ENCODE peak calls at places on chromosomes 4 and X, in seven cellular contexts. M is aorta, S is AG04450, A is GM12864, Z is neuronal stem cell, F is retinal pigment epithelial cell, D is OCI-LY7. P is an unnamed sample.

GRCh38 chr4:13626492-13627184 is 887 bp downstream of the BOD1L1 start:
- DNase-seq in S (no peak), M (no peak), Z (no peak), A (no peak), D (no peak), F (no peak), P (no peak)

GRCh38 chrX:25013593-25014365 is 2.0 kb downstream of the ARX start:
- DNase-seq in S (no peak), D (peak), Z (no peak), M (no peak), F (no peak), A (no peak), P (no peak)

GRCh38 chr4:15774020-15774420 is 4.1 kb upstream of the CD38 start:
- DNase-seq in M (no peak), S (no peak), Z (no peak), F (no peak), D (no peak), A (no peak), P (no peak)

GRCh38 chr4:20356565-20356964 is 104.9 kb downstream of the SLIT2 start:
- DNase-seq in D (no peak), F (peak), A (no peak), M (no peak), S (no peak), Z (peak), P (no peak)

GRCh38 chr4:169064281-169064680 is 54.2 kb upstream of the CBR4 start:
- DNase-seq in D (no peak), F (no peak), M (no peak), S (no peak), Z (no peak), A (no peak), P (no peak)

GRCh38 chr4:112058433-112058832 is 86.8 kb upstream of the FAM241A start:
- DNase-seq in Z (no peak), D (no peak), M (no peak), F (peak), S (no peak), A (no peak), P (no peak)

GRCh38 chr4:112214397-112215264 is 17.0 kb upstream of the AP1AR start:
- DNase-seq in S (no peak), D (peak), Z (no peak), M (no peak), F (no peak), A (no peak), P (no peak)

GRCh38 chrX:49197543-49198087 is 2.4 kb downstream of the SYP start:
- DNase-seq in M (peak), D (no peak), F (no peak), A (no peak), S (no peak), Z (no peak), P (no peak)

GRCh38 chr4:149999485-150000074 is 78.7 kb upstream of the DCLK2 start:
- DNase-seq in D (peak), M (no peak), Z (peak), F (no peak), S (peak), A (no peak), P (peak)

GRCh38 chrX:132810964-132811712 is 147.3 kb downstream of the HS6ST2 start:
- DNase-seq in M (no peak), D (no peak), S (no peak), F (no peak), A (no peak), Z (no peak), P (no peak)

GRCh38 chr4:152970102-152970820 is 34.1 kb downstream of the FHDC1 start:
- DNase-seq in D (no peak), A (no peak), S (no peak), Z (no peak), F (peak), M (no peak), P (peak)

GRCh38 chr4:104941661-104942062 is 205.0 kb upstream of the TET2 start:
- DNase-seq in F (peak), M (no peak), A (no peak), S (no peak), D (no peak), Z (no peak), P (no peak)

GRCh38 chr4:6855692-6856297 is 53.8 kb upstream of the TBC1D14 start:
- DNase-seq in Z (no peak), M (no peak), A (peak), S (peak), D (no peak), F (peak), P (peak)

GRCh38 chr4:10704050-10704810 is 19.7 kb upstream of the CLNK start:
- DNase-seq in F (no peak), M (no peak), A (no peak), S (no peak), Z (no peak), D (no peak), P (no peak)

GRCh38 chr4:36244257-36245084 is at the start of gene ARAP2:
- DNase-seq in S (no peak), D (peak), M (peak), A (no peak), F (peak), Z (peak), P (no peak)

GRCh38 chrX:111169141-111169540 is 73.2 kb downstream of the PAK3 start:
- DNase-seq in Z (no peak), S (no peak), D (no peak), A (no peak), F (no peak), M (no peak), P (no peak)

GRCh38 chr4:32140636-32141035 is 1420.5 kb downstream of the PCDH7 start:
- DNase-seq in M (no peak), A (no peak), D (no peak), F (peak), S (peak), Z (no peak), P (peak)

GRCh38 chrX:16573781-16574180 is 76.2 kb upstream of the S100G start:
- DNase-seq in M (no peak), D (no peak), A (no peak), S (no peak), Z (no peak), F (no peak), P (peak)

GRCh38 chrX:49106930-49107329 is 16.6 kb downstream of the GPKOW start:
- DNase-seq in M (no peak), Z (no peak), A (no peak), D (peak), S (peak), F (no peak), P (no peak)

GRCh38 chr4:53591372-53591892 is at the start of gene LNX1:
- DNase-seq in S (no peak), F (no peak), Z (no peak), M (no peak), D (no peak), A (no peak), P (no peak)

GRCh38 chr4:124713213-124713592 is 671 bp upstream of the ANKRD50 start:
- DNase-seq in M (peak), S (peak), D (peak), Z (no peak), A (no peak), F (peak), P (peak)

GRCh38 chr4:138291431-138291830 is 49.3 kb upstream of the SLC7A11 start:
- DNase-seq in F (no peak), D (no peak), A (no peak), M (no peak), S (no peak), Z (no peak), P (no peak)

GRCh38 chr4:138192113-138192512 is 50.0 kb downstream of the SLC7A11 start:
- DNase-seq in A (no peak), D (no peak), M (no peak), S (no peak), Z (no peak), F (no peak), P (no peak)

GRCh38 chr4:36363024-36363423 is 81.6 kb downstream of the DTHD1 start:
- DNase-seq in D (no peak), F (no peak), Z (no peak), M (no peak), S (no peak), A (no peak), P (no peak)

GRCh38 chrX:119692241-119693031 is 532 bp downstream of the SEPTIN6 start:
- DNase-seq in D (peak), S (no peak), Z (no peak), F (no peak), A (no peak), M (peak), P (no peak)

GRCh38 chrX:104335765-104336164 is 81.0 kb upstream of the ESX1 start:
- DNase-seq in Z (no peak), A (no peak), D (no peak), M (no peak), S (no peak), F (no peak), P (peak)

GRCh38 chr4:73684097-73684496 is 56.3 kb upstream of the CXCL8 start:
- DNase-seq in D (no peak), Z (no peak), M (no peak), F (peak), S (no peak), A (no peak), P (no peak)

GRCh38 chr4:72430050-72430449 is 139.0 kb downstream of the ADAMTS3 start:
- DNase-seq in D (no peak), F (no peak), M (no peak), Z (no peak), A (no peak), S (no peak), P (no peak)

GRCh38 chr4:184644553-184645307 is 4.5 kb downstream of the CASP3 start:
- DNase-seq in Z (no peak), M (no peak), A (no peak), D (no peak), S (no peak), F (no peak), P (no peak)

GRCh38 chrX:44470816-44471215 is 71.8 kb downstream of the FUNDC1 start:
- DNase-seq in Z (no peak), S (no peak), D (no peak), M (no peak), F (no peak), A (no peak), P (no peak)

GRCh38 chr4:84492737-84493091 is 6.4 kb downstream of the NKX6-1 start:
- DNase-seq in S (no peak), Z (no peak), D (no peak), F (no peak), A (no peak), M (no peak), P (no peak)

GRCh38 chrX:107674480-107675364 is 46.4 kb downstream of the PRPS1 start:
- DNase-seq in Z (no peak), D (peak), F (no peak), M (peak), A (no peak), S (no peak), P (peak)

GRCh38 chr4:41496980-41497379 is 41.0 kb upstream of the LIMCH1 start:
- DNase-seq in M (no peak), Z (no peak), D (no peak), S (no peak), F (no peak), A (no peak), P (no peak)
- H3K4me3 ChIP-seq in M (no peak), Z (no peak), D (no peak), S (no peak), F (no peak), A (no peak), P (no peak)

GRCh38 chr4:1511441-1512041 is 105.3 kb upstream of the NKX1-1 start:
- DNase-seq in D (peak), M (peak), S (no peak), A (no peak), Z (no peak), F (peak), P (no peak)

GRCh38 chr4:1510931-1511330 is 104.7 kb upstream of the NKX1-1 start:
- DNase-seq in Z (no peak), D (no peak), F (no peak), M (peak), S (no peak), A (no peak), P (no peak)

GRCh38 chr4:1513936-1514483 is 107.8 kb upstream of the NKX1-1 start:
- DNase-seq in Z (no peak), D (no peak), A (no peak), S (no peak), M (no peak), F (no peak), P (no peak)

GRCh38 chr4:1512738-1513660 is 106.8 kb upstream of the NKX1-1 start:
- DNase-seq in F (no peak), A (no peak), S (no peak), Z (peak), M (peak), D (no peak), P (no peak)

DNA sequence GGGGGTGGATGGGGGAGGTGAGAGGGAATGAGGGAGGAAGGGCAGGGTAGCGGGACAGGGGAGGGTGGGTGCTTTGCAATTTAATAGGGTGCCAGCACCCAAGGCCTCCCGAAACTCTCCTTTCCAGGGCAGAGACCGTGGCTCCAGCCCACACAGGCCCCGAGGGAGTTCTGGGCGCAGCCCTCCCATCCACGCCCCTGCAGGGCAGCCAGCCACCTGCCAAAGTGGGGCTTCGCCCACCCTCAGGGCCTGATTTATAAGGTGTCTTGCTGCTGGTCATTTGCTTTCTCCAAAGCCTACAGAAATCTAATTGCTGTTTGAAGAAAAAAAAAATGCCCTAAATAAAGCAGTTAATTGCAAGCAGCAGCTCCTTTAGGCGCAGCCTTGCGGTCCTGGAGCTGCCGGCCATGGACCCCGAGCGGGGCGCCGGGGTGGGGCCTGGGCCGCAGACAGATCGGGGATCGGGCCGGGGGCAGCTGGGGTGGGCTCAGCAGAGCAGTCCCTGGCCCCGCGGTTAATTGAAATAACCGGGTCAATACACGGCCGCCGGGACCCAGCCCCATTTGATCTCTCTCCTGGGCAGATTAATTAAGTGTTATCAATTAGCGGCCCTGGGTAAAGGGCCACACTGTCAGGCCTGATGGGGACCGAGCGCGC is 106.0 kb upstream of the NKX1-1 start:
- DNase-seq in Z (no peak), S (no peak), D (no peak), A (no peak), M (peak), F (no peak), P (no peak)
- H3K4me3 ChIP-seq in Z (no peak), S (no peak), D (no peak), A (no peak), M (no peak), F (no peak), P (no peak)

GRCh38 chrX:13569479-13570244 is at the start of gene EGFL6:
- DNase-seq in Z (no peak), D (no peak), S (no peak), A (no peak), M (peak), F (no peak), P (no peak)
- H3K4me3 ChIP-seq in Z (peak), D (no peak), S (no peak), A (no peak), M (peak), F (peak), P (no peak)

GRCh38 chr4:26023191-26023972 is 109.4 kb downstream of the SMIM20 start:
- DNase-seq in Z (no peak), F (no peak), S (no peak), D (no peak), M (no peak), A (no peak), P (no peak)
- H3K4me3 ChIP-seq in Z (no peak), F (no peak), S (no peak), D (no peak), M (no peak), A (no peak), P (no peak)

P was measured in skeletal muscle cell.